ENCODE peak calls at places on chromosomes 3 and 15, in four cellular contexts. M, G, R and O are unnamed samples.
A peak's percentile ranks its signal among the peaks of the same experiment; 100 is the strongest.

GRCh38 chr3:139538733-139539132 is 809 bp downstream of the RBP1 start:
- DNase-seq in R (peak; percentile 72), M (no peak), G (no peak), O (peak; percentile 68)

GRCh38 chr3:196388946-196389345 is 43.3 kb downstream of the UBXN7 start:
- DNase-seq in R (no peak), G (no peak), M (no peak), O (no peak)

GRCh38 chr3:32956750-32957570 is 5.5 kb downstream of the CCR4 start:
- DNase-seq in R (no peak), G (no peak), M (no peak), O (no peak)

GRCh38 chr15:43974852-43975251 is 148.1 kb downstream of the WDR76 start:
- DNase-seq in R (no peak), G (peak; percentile 57), M (no peak), O (no peak)

GRCh38 chr3:161558256-161558655 is 61.6 kb downstream of the OTOL1 start:
- DNase-seq in R (no peak), M (no peak), G (no peak), O (peak; percentile 21)

GRCh38 chr3:140715035-140715434 is 37.2 kb downstream of the TRIM42 start:
- DNase-seq in G (no peak), M (no peak), R (no peak), O (no peak)

GRCh38 chr3:59483191-59483590 is 433.4 kb upstream of the CFAP20DC start:
- DNase-seq in R (no peak), G (no peak), M (no peak), O (no peak)

GRCh38 chr3:88879905-88880304 is 227.5 kb upstream of the EPHA3 start:
- DNase-seq in M (no peak), R (no peak), G (no peak), O (no peak)

GRCh38 chr3:101850327-101851048 is 1.2 kb downstream of the NFKBIZ start:
- DNase-seq in G (no peak), R (no peak), M (no peak), O (no peak)

GRCh38 chr15:40523611-40524010 is 41.2 kb downstream of the CCDC32 start:
- DNase-seq in M (no peak), R (no peak), G (no peak), O (no peak)

GRCh38 chr15:70795311-70795665 is 31.9 kb upstream of the UACA start:
- DNase-seq in G (peak; percentile 57), R (no peak), M (no peak), O (no peak)

GRCh38 chr3:62758296-62759066 is 116.7 kb downstream of the CADPS start:
- DNase-seq in M (no peak), R (no peak), G (no peak), O (no peak)

GRCh38 chr3:168653255-168653654 is 557.5 kb upstream of the GOLIM4 start:
- DNase-seq in R (peak; percentile 60), M (no peak), G (no peak), O (no peak)

GRCh38 chr15:80404719-80405553 is 754 bp downstream of the ARNT2 start:
- DNase-seq in G (no peak), M (no peak), R (peak; percentile 81), O (no peak)

GRCh38 chr15:38758001-38758400 is 193.4 kb upstream of the RASGRP1 start:
- DNase-seq in G (no peak), R (no peak), M (no peak), O (no peak)

GRCh38 chr3:5791558-5791957 is 604.1 kb downstream of the EDEM1 start:
- DNase-seq in M (no peak), R (no peak), G (no peak), O (no peak)

GRCh38 chr3:151135548-151136337 is 50.3 kb downstream of the MED12L start:
- DNase-seq in G (no peak), M (no peak), R (no peak), O (peak; percentile 63)

GRCh38 chr3:14267976-14268375 is 89.4 kb downstream of the LSM3 start:
- DNase-seq in M (no peak), G (no peak), R (no peak), O (no peak)

GRCh38 chr3:17894434-17895060 is 152.1 kb upstream of the TBC1D5 start:
- DNase-seq in R (peak; percentile 90), G (peak; percentile 5), M (no peak), O (no peak)

GRCh38 chr3:114674041-114674440 is 380.2 kb downstream of the TIGIT start:
- DNase-seq in G (no peak), M (no peak), R (no peak), O (no peak)

GRCh38 chr3:27485853-27486252 is 1.7 kb upstream of the SLC4A7 start:
- DNase-seq in M (no peak), R (no peak), G (no peak), O (no peak)

GRCh38 chr3:13704174-13704573 is 155.2 kb downstream of the FBLN2 start:
- DNase-seq in G (no peak), R (peak; percentile 17), M (no peak), O (peak; percentile 9)

GRCh38 chr15:101309436-101310162 is 14.6 kb upstream of the SNRPA1 start:
- DNase-seq in M (no peak), R (peak; percentile 43), G (no peak), O (no peak)

GRCh38 chr3:173467501-173467900 is 70.0 kb downstream of the NLGN1 start:
- DNase-seq in R (no peak), G (no peak), M (no peak), O (no peak)

GRCh38 chr15:28896944-28897343 is 11.2 kb downstream of the APBA2 start:
- DNase-seq in G (peak; percentile 10), M (no peak), R (no peak), O (no peak)

GRCh38 chr15:68774521-68775293 is 46.0 kb downstream of the ANP32A start:
- DNase-seq in M (peak; percentile 47), R (no peak), G (no peak), O (no peak)

GRCh38 chr3:95899911-95900310 is 914.5 kb upstream of the EPHA6 start:
- DNase-seq in M (no peak), R (no peak), G (no peak), O (no peak)

GRCh38 chr3:33577173-33577572 is 137.0 kb upstream of the UBP1 start:
- DNase-seq in R (no peak), M (no peak), G (peak; percentile 54), O (no peak)

GRCh38 chr3:31066999-31067398 is 172.5 kb upstream of the GADL1 start:
- DNase-seq in R (no peak), G (no peak), M (no peak), O (no peak)

GRCh38 chr3:127629462-127630403 is 748 bp downstream of the PODXL2 start:
- DNase-seq in M (no peak), R (no peak), G (no peak), O (no peak)

GRCh38 chr3:147656023-147656422 is 246.9 kb downstream of the ZIC1 start:
- DNase-seq in G (no peak), R (no peak), M (no peak), O (no peak)

GRCh38 chr3:46968783-46969428 is 7.6 kb downstream of the CCDC12 start:
- DNase-seq in G (no peak), R (no peak), M (no peak), O (peak; percentile 85)
- H3K36me3 ChIP-seq in G (peaks cover 27% of the 10 kb centered on the region), R (peaks cover 46% of the 10 kb centered on the region), M (no peaks in the 10 kb centered on the region), O (no peaks in the 10 kb centered on the region)

GRCh38 chr15:59817834-59818233 is 128.7 kb upstream of the BNIP2 start:
- DNase-seq in M (no peak), R (no peak), G (no peak), O (no peak)

GRCh38 chr15:59814409-59814808 is 125.3 kb upstream of the BNIP2 start:
- DNase-seq in R (no peak), M (no peak), G (no peak), O (no peak)

GRCh38 chr15:59812889-59813288 is 123.8 kb upstream of the BNIP2 start:
- DNase-seq in G (no peak), R (no peak), M (no peak), O (no peak)

DNA sequence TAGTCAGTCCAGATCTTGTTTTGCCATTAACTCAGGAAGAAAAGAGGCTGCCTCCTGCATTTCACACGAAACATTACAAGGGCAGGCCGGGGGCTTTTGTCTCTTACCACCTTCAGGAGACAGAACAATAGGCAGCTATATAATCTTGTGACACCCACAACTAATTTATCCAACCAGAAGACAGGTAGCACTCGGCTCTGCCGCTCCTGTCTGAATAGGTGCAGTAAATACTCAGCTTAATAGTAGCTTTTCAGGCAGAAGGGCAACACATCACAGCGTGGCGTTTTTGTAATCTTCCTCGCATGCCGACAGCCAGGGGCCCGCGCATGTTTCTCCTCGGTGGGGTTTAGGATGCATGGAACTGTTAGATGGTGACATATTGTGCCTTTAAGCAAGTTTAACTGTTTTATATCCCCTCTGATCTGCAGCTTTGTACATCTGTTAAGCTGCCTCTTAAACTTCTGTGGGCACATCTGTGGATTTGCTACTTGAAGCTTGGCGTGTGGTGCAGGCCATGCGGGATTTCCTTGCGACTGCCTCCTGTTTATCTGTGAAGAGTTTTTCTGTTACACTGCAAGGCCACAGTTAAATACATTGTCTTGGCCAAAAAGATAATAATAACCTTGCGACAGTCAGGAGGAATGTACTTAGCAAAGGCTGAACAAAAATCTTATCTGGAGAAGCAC is 123.2 kb upstream of the BNIP2 start:
- DNase-seq in M (no peak), G (no peak), R (peak; percentile 66), O (no peak)
- H3K27ac ChIP-seq in M (no peak overlapping the region), G (no peak overlapping the region), R (no peak overlapping the region), O (no peak overlapping the region)

GRCh38 chr3:178099885-178100284 is 436.4 kb upstream of the KCNMB2 start:
- DNase-seq in G (no peak), R (no peak), M (no peak), O (no peak)

GRCh38 chr3:178097576-178097975 is 438.7 kb upstream of the KCNMB2 start:
- DNase-seq in G (no peak), R (no peak), M (no peak), O (no peak)

GRCh38 chr3:178103140-178103539 is 433.1 kb upstream of the KCNMB2 start:
- DNase-seq in R (no peak), G (no peak), M (no peak), O (no peak)

GRCh38 chr3:178096955-178097354 is 439.3 kb upstream of the KCNMB2 start:
- DNase-seq in R (no peak), G (no peak), M (no peak), O (no peak)

DNA sequence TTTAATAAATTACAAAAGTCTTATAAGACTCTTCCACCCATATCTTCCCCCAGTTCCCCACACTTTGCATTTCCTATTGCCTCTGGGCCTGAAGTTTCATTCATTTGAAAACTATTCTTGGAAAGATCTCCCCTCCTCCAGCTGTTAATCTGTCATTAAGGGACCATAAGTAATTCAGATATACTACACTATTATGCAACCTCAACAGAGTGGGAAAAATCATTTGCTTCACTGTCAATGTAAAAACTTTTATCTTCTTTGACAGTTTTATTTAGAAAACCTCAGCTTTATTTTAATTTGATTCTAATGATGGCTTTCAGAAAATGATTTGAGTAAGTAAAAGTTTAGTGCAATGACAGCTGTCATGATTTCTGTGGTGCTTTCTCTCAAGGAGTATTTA is 435.4 kb upstream of the KCNMB2 start:
- DNase-seq in G (no peak), M (no peak), R (no peak), O (no peak)
- H3K36me3 ChIP-seq in G (no peaks in the 10 kb centered on the region), M (no peaks in the 10 kb centered on the region), R (no peaks in the 10 kb centered on the region), O (no peaks in the 10 kb centered on the region)

GRCh38 chr3:183315739-183316138 is 62.7 kb downstream of the B3GNT5 start:
- DNase-seq in R (no peak), G (no peak), M (no peak), O (no peak)
- H3K27ac ChIP-seq in R (no peak overlapping the region), G (no peak overlapping the region), M (no peak overlapping the region), O (no peak overlapping the region)